ENCODE peak calls at places on chromosomes 3 and 15, in nine cellular contexts. B is neuronal stem cell; H is brain microvascular endothelial cell; S is small intestine; Z is cardiac muscle cell; U is CD8-positive, alpha-beta T cell; Y is aorta; P is PC-3; R is tibial nerve. T is an unnamed sample.
A peak's percentile ranks its signal among the peaks of the same experiment; 100 is the strongest.

GRCh38 chr3:56522374-56522773 is 34.6 kb upstream of the CCDC66 start:
- DNase-seq in B (no peak), H (no peak), S (no peak), Z (no peak), U (no peak), Y (no peak), P (no peak), R (no peak), T (no peak)

GRCh38 chr3:109184726-109185125 is 48.2 kb downstream of the C3orf85 start:
- DNase-seq in B (no peak), H (no peak), S (no peak), Z (peak; percentile 33), U (no peak), Y (no peak), P (no peak), R (no peak), T (no peak)

GRCh38 chr15:42083916-42084315 is 10.4 kb downstream of the PLA2G4D start:
- DNase-seq in B (no peak), H (no peak), S (no peak), Z (no peak), U (no peak), Y (no peak), P (no peak), R (no peak), T (peak; percentile 4)

GRCh38 chr3:64361962-64362735 is 136.9 kb upstream of the PRICKLE2 start:
- DNase-seq in B (no peak), H (no peak), S (no peak), Z (peak; percentile 61), U (no peak), Y (no peak), P (no peak), R (no peak), T (no peak)

GRCh38 chr15:47473857-47474256 is 243.4 kb upstream of the SEMA6D start:
- DNase-seq in B (no peak), H (no peak), S (no peak), Z (peak; percentile 92), U (no peak), Y (peak; percentile 82), P (no peak), R (no peak), T (no peak)

GRCh38 chr3:155417119-155417517 is 123.6 kb upstream of the STRIT1 start:
- DNase-seq in B (no peak), H (no peak), S (no peak), Z (no peak), U (no peak), Y (no peak), P (no peak), R (no peak), T (no peak)

GRCh38 chr15:39834256-39834655 is 51.6 kb upstream of the FSIP1 start:
- DNase-seq in B (no peak), H (no peak), S (no peak), Z (peak; percentile 35), U (no peak), Y (no peak), P (peak; percentile 36), R (no peak), T (no peak)

GRCh38 chr15:55846108-55846707 is 103.3 kb upstream of the PRTG start:
- DNase-seq in B (peak; percentile 84), H (peak; percentile 83), S (peak; percentile 73), Z (peak; percentile 88), U (peak; percentile 15), Y (no peak), P (peak; percentile 84), R (no peak), T (no peak)

GRCh38 chr15:80437492-80437891 is 33.3 kb downstream of the ARNT2 start:
- DNase-seq in B (no peak), H (no peak), S (no peak), Z (peak; percentile 43), U (no peak), Y (no peak), P (no peak), R (no peak), T (no peak)

GRCh38 chr15:100802421-100803157 is 77.0 kb upstream of the ALDH1A3 start:
- DNase-seq in B (no peak), H (no peak), S (no peak), Z (no peak), U (no peak), Y (no peak), P (no peak), R (no peak), T (no peak)

GRCh38 chr15:32877620-32878019 is 159.8 kb downstream of the GREM1 start:
- DNase-seq in B (no peak), H (no peak), S (no peak), Z (no peak), U (no peak), Y (no peak), P (peak; percentile 76), R (no peak), T (no peak)

GRCh38 chr15:97410907-97411575 is 549.5 kb upstream of the ARRDC4 start:
- DNase-seq in B (no peak), H (no peak), S (peak; percentile 65), Z (no peak), U (no peak), Y (no peak), P (no peak), R (no peak), T (no peak)

GRCh38 chr3:42701371-42702065 is 1.1 kb downstream of the HHATL start:
- DNase-seq in B (peak; percentile 77), H (no peak), S (peak; percentile 20), Z (peak; percentile 49), U (peak; percentile 42), Y (peak; percentile 78), P (peak; percentile 49), R (no peak), T (peak; percentile 79)

GRCh38 chr3:99114565-99115291 is 213.2 kb upstream of the DCBLD2 start:
- DNase-seq in B (peak; percentile 21), H (peak; percentile 68), S (no peak), Z (peak; percentile 80), U (no peak), Y (no peak), P (peak; percentile 72), R (no peak), T (no peak)

DNA sequence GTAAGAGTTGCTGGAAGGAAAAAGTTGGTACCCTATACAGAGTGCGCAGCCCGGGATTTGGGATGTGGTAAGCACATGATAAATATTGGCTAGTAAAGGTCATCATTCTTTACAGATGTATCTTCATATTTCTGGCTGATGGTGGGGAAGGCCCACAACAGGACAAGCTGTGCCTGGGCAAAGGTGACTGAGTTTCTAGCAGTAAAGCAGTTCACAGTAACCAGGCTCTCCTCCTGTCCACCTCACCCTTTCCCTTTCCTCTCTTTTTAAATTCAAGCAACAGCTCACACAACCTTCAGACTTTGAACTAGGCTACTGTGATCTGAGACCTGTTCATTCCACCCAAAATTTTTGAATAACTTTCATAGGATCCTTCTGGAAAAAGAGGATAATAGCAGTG is 145.8 kb upstream of the TBL1XR1 start:
- DNase-seq in B (no peak), H (no peak), S (peak; percentile 56), Z (no peak), U (no peak), Y (no peak), P (no peak), R (no peak), T (no peak)
- H3K27ac ChIP-seq in B (no peak overlapping the region), H (no peak overlapping the region), S (peak overlapping the region; percentile 48), Z (peak overlapping the region; percentile 23), U (no peak overlapping the region), Y (no peak overlapping the region), P (no peak overlapping the region), R (peak overlapping the region; percentile 86), T (no peak overlapping the region)

GRCh38 chr3:48685603-48686511 is at the start of gene NCKIPSD:
- DNase-seq in B (peak; percentile 92), H (peak; percentile 71), S (peak; percentile 85), Z (peak; percentile 86), U (peak; percentile 89), Y (peak; percentile 93), P (peak; percentile 92), R (peak; percentile 86), T (peak; percentile 90)

GRCh38 chr3:48685293-48685602 is 467 bp downstream of the NCKIPSD start:
- DNase-seq in B (no peak), H (no peak), S (no peak), Z (no peak), U (no peak), Y (no peak), P (no peak), R (no peak), T (no peak)

GRCh38 chr3:48687220-48687678 is 1.5 kb upstream of the NCKIPSD start:
- DNase-seq in B (no peak), H (no peak), S (no peak), Z (no peak), U (no peak), Y (no peak), P (no peak), R (no peak), T (no peak)

GRCh38 chr3:48688032-48688736 is 2.5 kb upstream of the NCKIPSD start:
- DNase-seq in B (no peak), H (no peak), S (no peak), Z (no peak), U (no peak), Y (no peak), P (no peak), R (no peak), T (no peak)

GRCh38 chr3:48686538-48687219 is 964 bp upstream of the NCKIPSD start:
- DNase-seq in B (no peak), H (no peak), S (no peak), Z (no peak), U (no peak), Y (no peak), P (no peak), R (no peak), T (no peak)
- H3K4me3 ChIP-seq in B (no peak overlapping the region), H (no peak overlapping the region), S (no peak overlapping the region), Z (no peak overlapping the region), U (no peak overlapping the region), Y (no peak overlapping the region), P (peak overlapping the region; percentile 90), R (no peak overlapping the region), T (no peak overlapping the region)

DNA sequence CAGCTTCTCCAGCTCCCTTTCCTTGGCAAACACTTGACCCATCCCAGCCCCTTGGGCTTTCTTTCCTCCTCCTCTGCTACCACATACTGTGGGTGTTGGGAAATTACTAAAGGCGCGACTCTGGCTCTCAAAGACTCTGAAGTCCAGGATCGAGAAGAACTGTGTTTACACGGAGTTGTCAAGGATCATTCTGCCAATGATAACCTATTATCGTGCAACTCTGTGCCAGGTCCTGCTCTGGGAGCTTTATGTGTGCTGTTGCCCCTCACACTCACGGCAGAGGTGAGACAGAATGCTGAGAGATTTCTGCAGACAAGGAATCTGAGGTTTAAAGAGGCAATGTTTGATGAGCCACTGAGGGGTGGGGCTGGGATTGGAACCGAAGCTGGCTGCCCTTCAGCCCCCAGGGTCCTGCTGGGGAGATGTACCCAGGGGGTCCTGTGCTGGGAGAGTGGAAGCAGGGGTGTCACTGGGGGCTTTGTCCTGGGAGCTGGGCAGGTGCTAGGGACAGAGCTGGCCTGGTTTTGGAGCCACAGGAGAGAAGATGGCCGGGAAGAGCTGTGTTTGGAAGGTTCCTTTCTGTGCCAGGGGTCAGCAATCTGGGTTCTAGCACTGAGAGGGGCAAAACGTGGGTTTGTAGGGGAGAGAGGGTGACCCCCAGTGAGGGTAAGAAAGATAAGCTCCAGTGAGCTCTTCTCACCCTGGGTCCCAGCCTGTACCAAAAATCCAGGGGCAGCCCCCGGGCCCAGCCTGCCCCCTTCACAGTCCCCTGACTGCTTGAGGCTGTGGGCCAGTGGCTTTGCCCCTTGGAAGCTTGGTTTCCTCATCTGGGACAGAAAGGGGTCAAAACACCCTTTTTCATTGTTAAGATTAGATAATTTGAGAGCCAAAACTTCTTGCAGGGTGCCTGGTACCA is 69.4 kb downstream of the SMAD3 start:
- DNase-seq in B (no peak), H (no peak), S (no peak), Z (no peak), U (no peak), Y (no peak), P (no peak), R (no peak), T (no peak)
- H3K27ac ChIP-seq in B (peak overlapping the region; percentile 75), H (peak overlapping the region; percentile 100), S (peak overlapping the region; percentile 75), Z (peak overlapping the region; percentile 81), U (peak overlapping the region; percentile 80), Y (no peak overlapping the region), P (peak overlapping the region; percentile 34), R (peak overlapping the region; percentile 81), T (peak overlapping the region; percentile 53)

GRCh38 chr15:27210176-27210575 is 239.2 kb downstream of the GABRG3 start:
- DNase-seq in B (no peak), H (no peak), S (no peak), Z (no peak), U (no peak), Y (no peak), P (no peak), R (no peak), T (no peak)
- H3K4me3 ChIP-seq in B (no peak overlapping the region), H (no peak overlapping the region), S (no peak overlapping the region), Z (no peak overlapping the region), U (no peak overlapping the region), Y (no peak overlapping the region), P (no peak overlapping the region), R (no peak overlapping the region), T (no peak overlapping the region)

T was measured in dorsolateral prefrontal cortex.